ENCODE peak calls at places on chromosomes 3 and 15, in seven cellular contexts. One of them, this sample, is unnamed.
A peak's percentile ranks its signal among the peaks of the same experiment; 100 is the strongest.

GRCh38 chr3:161558256-161558655 is 61.6 kb downstream of the OTOL1 start:
- DNase-seq in stimulated activated CD4-positive, alpha-beta T cell treated with anti-CD3 and anti-CD28 coated beads, TNF-alpha, amount 100 ng/mL, for 1 hour: no peak
- DNase-seq in cardiac muscle cell: no peak
- DNase-seq in activated CD4-positive, CD25-positive, alpha-beta regulatory T cell treated with anti-CD3 and anti-CD28 coated beads, Interleukin-2, amount 50 U/mL, for 72 hours: no peak
- DNase-seq in NCI-H1417: no peak
- DNase-seq in AG04450: no peak
- DNase-seq in NCI-H2081: no peak
- DNase-seq in this sample: no peak

GRCh38 chr15:50735156-50735555 is 30.4 kb downstream of the SPPL2A start:
- DNase-seq in AG04450: no peak
- DNase-seq in NCI-H2081: no peak
- DNase-seq in stimulated activated CD4-positive, alpha-beta T cell treated with anti-CD3 and anti-CD28 coated beads, TNF-alpha, amount 100 ng/mL, for 1 hour: no peak
- DNase-seq in NCI-H1417: no peak
- DNase-seq in cardiac muscle cell: no peak
- DNase-seq in activated CD4-positive, CD25-positive, alpha-beta regulatory T cell treated with anti-CD3 and anti-CD28 coated beads, Interleukin-2, amount 50 U/mL, for 72 hours: no peak
- DNase-seq in this sample: peak; percentile 19

GRCh38 chr3:2765002-2765579 is 345.1 kb downstream of the IL5RA start:
- DNase-seq in NCI-H2081: peak; percentile 6
- DNase-seq in NCI-H1417: peak; percentile 52
- DNase-seq in activated CD4-positive, CD25-positive, alpha-beta regulatory T cell treated with anti-CD3 and anti-CD28 coated beads, Interleukin-2, amount 50 U/mL, for 72 hours: no peak
- DNase-seq in stimulated activated CD4-positive, alpha-beta T cell treated with anti-CD3 and anti-CD28 coated beads, TNF-alpha, amount 100 ng/mL, for 1 hour: no peak
- DNase-seq in AG04450: no peak
- DNase-seq in cardiac muscle cell: no peak
- DNase-seq in this sample: no peak

GRCh38 chr3:171396048-171396447 is 64.2 kb downstream of the TNIK start:
- DNase-seq in cardiac muscle cell: peak; percentile 49
- DNase-seq in stimulated activated CD4-positive, alpha-beta T cell treated with anti-CD3 and anti-CD28 coated beads, TNF-alpha, amount 100 ng/mL, for 1 hour: no peak
- DNase-seq in NCI-H1417: no peak
- DNase-seq in AG04450: no peak
- DNase-seq in activated CD4-positive, CD25-positive, alpha-beta regulatory T cell treated with anti-CD3 and anti-CD28 coated beads, Interleukin-2, amount 50 U/mL, for 72 hours: no peak
- DNase-seq in NCI-H2081: no peak
- DNase-seq in this sample: no peak

GRCh38 chr3:195208183-195208582 is 62.8 kb downstream of the XXYLT1 start:
- DNase-seq in cardiac muscle cell: no peak
- DNase-seq in stimulated activated CD4-positive, alpha-beta T cell treated with anti-CD3 and anti-CD28 coated beads, TNF-alpha, amount 100 ng/mL, for 1 hour: no peak
- DNase-seq in NCI-H1417: no peak
- DNase-seq in AG04450: no peak
- DNase-seq in NCI-H2081: no peak
- DNase-seq in activated CD4-positive, CD25-positive, alpha-beta regulatory T cell treated with anti-CD3 and anti-CD28 coated beads, Interleukin-2, amount 50 U/mL, for 72 hours: no peak
- DNase-seq in this sample: no peak

GRCh38 chr3:138113309-138113708 is 2.1 kb downstream of the DZIP1L start:
- DNase-seq in AG04450: no peak
- DNase-seq in NCI-H2081: peak; percentile 22
- DNase-seq in cardiac muscle cell: no peak
- DNase-seq in NCI-H1417: no peak
- DNase-seq in stimulated activated CD4-positive, alpha-beta T cell treated with anti-CD3 and anti-CD28 coated beads, TNF-alpha, amount 100 ng/mL, for 1 hour: no peak
- DNase-seq in activated CD4-positive, CD25-positive, alpha-beta regulatory T cell treated with anti-CD3 and anti-CD28 coated beads, Interleukin-2, amount 50 U/mL, for 72 hours: no peak
- DNase-seq in this sample: no peak

GRCh38 chr15:58189148-58189811 is 51.1 kb downstream of the AQP9 start:
- DNase-seq in NCI-H1417: no peak
- DNase-seq in activated CD4-positive, CD25-positive, alpha-beta regulatory T cell treated with anti-CD3 and anti-CD28 coated beads, Interleukin-2, amount 50 U/mL, for 72 hours: no peak
- DNase-seq in AG04450: no peak
- DNase-seq in NCI-H2081: no peak
- DNase-seq in stimulated activated CD4-positive, alpha-beta T cell treated with anti-CD3 and anti-CD28 coated beads, TNF-alpha, amount 100 ng/mL, for 1 hour: no peak
- DNase-seq in cardiac muscle cell: no peak
- DNase-seq in this sample: no peak

GRCh38 chr3:179449621-179450020 is 1.6 kb downstream of the GNB4 start:
- DNase-seq in stimulated activated CD4-positive, alpha-beta T cell treated with anti-CD3 and anti-CD28 coated beads, TNF-alpha, amount 100 ng/mL, for 1 hour: no peak
- DNase-seq in cardiac muscle cell: peak; percentile 19
- DNase-seq in activated CD4-positive, CD25-positive, alpha-beta regulatory T cell treated with anti-CD3 and anti-CD28 coated beads, Interleukin-2, amount 50 U/mL, for 72 hours: no peak
- DNase-seq in NCI-H1417: no peak
- DNase-seq in NCI-H2081: no peak
- DNase-seq in AG04450: no peak
- DNase-seq in this sample: no peak

GRCh38 chr3:149090907-149091306 is 4.6 kb upstream of the HLTF start:
- DNase-seq in NCI-H1417: no peak
- DNase-seq in cardiac muscle cell: no peak
- DNase-seq in stimulated activated CD4-positive, alpha-beta T cell treated with anti-CD3 and anti-CD28 coated beads, TNF-alpha, amount 100 ng/mL, for 1 hour: no peak
- DNase-seq in activated CD4-positive, CD25-positive, alpha-beta regulatory T cell treated with anti-CD3 and anti-CD28 coated beads, Interleukin-2, amount 50 U/mL, for 72 hours: no peak
- DNase-seq in NCI-H2081: no peak
- DNase-seq in AG04450: no peak
- DNase-seq in this sample: no peak

GRCh38 chr3:133928136-133928893 is 32.6 kb upstream of the RAB6B start:
- DNase-seq in stimulated activated CD4-positive, alpha-beta T cell treated with anti-CD3 and anti-CD28 coated beads, TNF-alpha, amount 100 ng/mL, for 1 hour: no peak
- DNase-seq in cardiac muscle cell: no peak
- DNase-seq in AG04450: no peak
- DNase-seq in NCI-H1417: no peak
- DNase-seq in NCI-H2081: no peak
- DNase-seq in activated CD4-positive, CD25-positive, alpha-beta regulatory T cell treated with anti-CD3 and anti-CD28 coated beads, Interleukin-2, amount 50 U/mL, for 72 hours: no peak
- DNase-seq in this sample: no peak

GRCh38 chr15:90001062-90001682 is at the start of gene ZNF710:
- DNase-seq in AG04450: no peak
- DNase-seq in activated CD4-positive, CD25-positive, alpha-beta regulatory T cell treated with anti-CD3 and anti-CD28 coated beads, Interleukin-2, amount 50 U/mL, for 72 hours: peak; percentile 55
- DNase-seq in cardiac muscle cell: peak; percentile 80
- DNase-seq in stimulated activated CD4-positive, alpha-beta T cell treated with anti-CD3 and anti-CD28 coated beads, TNF-alpha, amount 100 ng/mL, for 1 hour: no peak
- DNase-seq in NCI-H1417: peak; percentile 33
- DNase-seq in NCI-H2081: no peak
- DNase-seq in this sample: peak; percentile 79

GRCh38 chr3:184911570-184911969 is 99.6 kb downstream of the VPS8 start:
- DNase-seq in NCI-H1417: no peak
- DNase-seq in AG04450: no peak
- DNase-seq in cardiac muscle cell: no peak
- DNase-seq in activated CD4-positive, CD25-positive, alpha-beta regulatory T cell treated with anti-CD3 and anti-CD28 coated beads, Interleukin-2, amount 50 U/mL, for 72 hours: no peak
- DNase-seq in NCI-H2081: no peak
- DNase-seq in stimulated activated CD4-positive, alpha-beta T cell treated with anti-CD3 and anti-CD28 coated beads, TNF-alpha, amount 100 ng/mL, for 1 hour: no peak
- DNase-seq in this sample: no peak

GRCh38 chr15:67133738-67134576 is 68.6 kb downstream of the SMAD3 start:
- DNase-seq in activated CD4-positive, CD25-positive, alpha-beta regulatory T cell treated with anti-CD3 and anti-CD28 coated beads, Interleukin-2, amount 50 U/mL, for 72 hours: peak; percentile 51
- DNase-seq in AG04450: no peak
- DNase-seq in NCI-H1417: no peak
- DNase-seq in NCI-H2081: no peak
- DNase-seq in stimulated activated CD4-positive, alpha-beta T cell treated with anti-CD3 and anti-CD28 coated beads, TNF-alpha, amount 100 ng/mL, for 1 hour: peak; percentile 20
- DNase-seq in cardiac muscle cell: peak; percentile 49
- DNase-seq in this sample: no peak

GRCh38 chr3:168088106-168088722 is 7.5 kb downstream of the GOLIM4 start:
- DNase-seq in activated CD4-positive, CD25-positive, alpha-beta regulatory T cell treated with anti-CD3 and anti-CD28 coated beads, Interleukin-2, amount 50 U/mL, for 72 hours: no peak
- DNase-seq in stimulated activated CD4-positive, alpha-beta T cell treated with anti-CD3 and anti-CD28 coated beads, TNF-alpha, amount 100 ng/mL, for 1 hour: no peak
- DNase-seq in NCI-H1417: no peak
- DNase-seq in NCI-H2081: no peak
- DNase-seq in AG04450: no peak
- DNase-seq in cardiac muscle cell: no peak
- DNase-seq in this sample: no peak

GRCh38 chr3:106824856-106825255 is 552.4 kb upstream of the CCDC54 start:
- DNase-seq in NCI-H2081: no peak
- DNase-seq in cardiac muscle cell: peak; percentile 58
- DNase-seq in AG04450: peak; percentile 8
- DNase-seq in activated CD4-positive, CD25-positive, alpha-beta regulatory T cell treated with anti-CD3 and anti-CD28 coated beads, Interleukin-2, amount 50 U/mL, for 72 hours: no peak
- DNase-seq in stimulated activated CD4-positive, alpha-beta T cell treated with anti-CD3 and anti-CD28 coated beads, TNF-alpha, amount 100 ng/mL, for 1 hour: no peak
- DNase-seq in NCI-H1417: no peak
- DNase-seq in this sample: peak; percentile 40

GRCh38 chr3:23944861-23945652 is at the start of gene NR1D2:
- DNase-seq in NCI-H1417: peak; percentile 53
- DNase-seq in stimulated activated CD4-positive, alpha-beta T cell treated with anti-CD3 and anti-CD28 coated beads, TNF-alpha, amount 100 ng/mL, for 1 hour: peak; percentile 64
- DNase-seq in activated CD4-positive, CD25-positive, alpha-beta regulatory T cell treated with anti-CD3 and anti-CD28 coated beads, Interleukin-2, amount 50 U/mL, for 72 hours: peak; percentile 83
- DNase-seq in AG04450: peak; percentile 34
- DNase-seq in cardiac muscle cell: peak; percentile 87
- DNase-seq in NCI-H2081: peak; percentile 80
- DNase-seq in this sample: peak; percentile 88

GRCh38 chr3:49278548-49278947 is 1.5 kb upstream of the C3orf62 start:
- DNase-seq in NCI-H2081: no peak
- DNase-seq in AG04450: no peak
- DNase-seq in cardiac muscle cell: no peak
- DNase-seq in NCI-H1417: no peak
- DNase-seq in activated CD4-positive, CD25-positive, alpha-beta regulatory T cell treated with anti-CD3 and anti-CD28 coated beads, Interleukin-2, amount 50 U/mL, for 72 hours: no peak
- DNase-seq in stimulated activated CD4-positive, alpha-beta T cell treated with anti-CD3 and anti-CD28 coated beads, TNF-alpha, amount 100 ng/mL, for 1 hour: no peak
- DNase-seq in this sample: no peak

GRCh38 chr3:164375538-164375937 is 702.8 kb downstream of the SI start:
- DNase-seq in stimulated activated CD4-positive, alpha-beta T cell treated with anti-CD3 and anti-CD28 coated beads, TNF-alpha, amount 100 ng/mL, for 1 hour: no peak
- DNase-seq in NCI-H2081: no peak
- DNase-seq in NCI-H1417: no peak
- DNase-seq in AG04450: no peak
- DNase-seq in cardiac muscle cell: no peak
- DNase-seq in activated CD4-positive, CD25-positive, alpha-beta regulatory T cell treated with anti-CD3 and anti-CD28 coated beads, Interleukin-2, amount 50 U/mL, for 72 hours: no peak
- DNase-seq in this sample: no peak

GRCh38 chr3:195150194-195151118 is 120.5 kb downstream of the XXYLT1 start:
- DNase-seq in NCI-H1417: peak; percentile 81
- DNase-seq in NCI-H2081: peak; percentile 19
- DNase-seq in cardiac muscle cell: peak; percentile 93
- DNase-seq in stimulated activated CD4-positive, alpha-beta T cell treated with anti-CD3 and anti-CD28 coated beads, TNF-alpha, amount 100 ng/mL, for 1 hour: no peak
- DNase-seq in activated CD4-positive, CD25-positive, alpha-beta regulatory T cell treated with anti-CD3 and anti-CD28 coated beads, Interleukin-2, amount 50 U/mL, for 72 hours: no peak
- DNase-seq in AG04450: no peak
- DNase-seq in this sample: peak; percentile 59

GRCh38 chr15:71596672-71597071 is 213.7 kb upstream of the NR2E3 start:
- DNase-seq in cardiac muscle cell: peak; percentile 62
- DNase-seq in stimulated activated CD4-positive, alpha-beta T cell treated with anti-CD3 and anti-CD28 coated beads, TNF-alpha, amount 100 ng/mL, for 1 hour: no peak
- DNase-seq in NCI-H2081: no peak
- DNase-seq in AG04450: no peak
- DNase-seq in NCI-H1417: no peak
- DNase-seq in activated CD4-positive, CD25-positive, alpha-beta regulatory T cell treated with anti-CD3 and anti-CD28 coated beads, Interleukin-2, amount 50 U/mL, for 72 hours: no peak
- DNase-seq in this sample: peak; percentile 48

GRCh38 chr3:196947860-196948441 is 5.6 kb upstream of the NCBP2 start:
- DNase-seq in cardiac muscle cell: no peak
- DNase-seq in activated CD4-positive, CD25-positive, alpha-beta regulatory T cell treated with anti-CD3 and anti-CD28 coated beads, Interleukin-2, amount 50 U/mL, for 72 hours: no peak
- DNase-seq in NCI-H1417: no peak
- DNase-seq in stimulated activated CD4-positive, alpha-beta T cell treated with anti-CD3 and anti-CD28 coated beads, TNF-alpha, amount 100 ng/mL, for 1 hour: no peak
- DNase-seq in NCI-H2081: no peak
- DNase-seq in AG04450: no peak
- DNase-seq in this sample: no peak

GRCh38 chr3:8201011-8201410 is 300.6 kb upstream of the LMCD1 start:
- DNase-seq in NCI-H1417: no peak
- DNase-seq in stimulated activated CD4-positive, alpha-beta T cell treated with anti-CD3 and anti-CD28 coated beads, TNF-alpha, amount 100 ng/mL, for 1 hour: no peak
- DNase-seq in NCI-H2081: peak; percentile 5
- DNase-seq in activated CD4-positive, CD25-positive, alpha-beta regulatory T cell treated with anti-CD3 and anti-CD28 coated beads, Interleukin-2, amount 50 U/mL, for 72 hours: no peak
- DNase-seq in AG04450: no peak
- DNase-seq in cardiac muscle cell: no peak
- DNase-seq in this sample: no peak

GRCh38 chr15:60790641-60791040 is 311.7 kb upstream of the ICE2 start:
- DNase-seq in NCI-H2081: no peak
- DNase-seq in AG04450: no peak
- DNase-seq in NCI-H1417: no peak
- DNase-seq in stimulated activated CD4-positive, alpha-beta T cell treated with anti-CD3 and anti-CD28 coated beads, TNF-alpha, amount 100 ng/mL, for 1 hour: no peak
- DNase-seq in activated CD4-positive, CD25-positive, alpha-beta regulatory T cell treated with anti-CD3 and anti-CD28 coated beads, Interleukin-2, amount 50 U/mL, for 72 hours: no peak
- DNase-seq in cardiac muscle cell: no peak
- DNase-seq in this sample: no peak

GRCh38 chr3:18335202-18335601 is 89.9 kb downstream of the SATB1 start:
- DNase-seq in NCI-H2081: no peak
- DNase-seq in NCI-H1417: no peak
- DNase-seq in cardiac muscle cell: no peak
- DNase-seq in stimulated activated CD4-positive, alpha-beta T cell treated with anti-CD3 and anti-CD28 coated beads, TNF-alpha, amount 100 ng/mL, for 1 hour: no peak
- DNase-seq in activated CD4-positive, CD25-positive, alpha-beta regulatory T cell treated with anti-CD3 and anti-CD28 coated beads, Interleukin-2, amount 50 U/mL, for 72 hours: no peak
- DNase-seq in AG04450: no peak
- DNase-seq in this sample: no peak

GRCh38 chr3:11705049-11705448 is 61.3 kb upstream of the VGLL4 start:
- DNase-seq in NCI-H1417: no peak
- DNase-seq in NCI-H2081: no peak
- DNase-seq in AG04450: no peak
- DNase-seq in stimulated activated CD4-positive, alpha-beta T cell treated with anti-CD3 and anti-CD28 coated beads, TNF-alpha, amount 100 ng/mL, for 1 hour: no peak
- DNase-seq in activated CD4-positive, CD25-positive, alpha-beta regulatory T cell treated with anti-CD3 and anti-CD28 coated beads, Interleukin-2, amount 50 U/mL, for 72 hours: no peak
- DNase-seq in cardiac muscle cell: peak; percentile 30
- DNase-seq in this sample: no peak

GRCh38 chr3:46416134-46417119 is 9.4 kb downstream of the CCRL2 start:
- DNase-seq in AG04450: no peak
- DNase-seq in NCI-H2081: peak; percentile 47
- DNase-seq in cardiac muscle cell: no peak
- DNase-seq in NCI-H1417: no peak
- DNase-seq in stimulated activated CD4-positive, alpha-beta T cell treated with anti-CD3 and anti-CD28 coated beads, TNF-alpha, amount 100 ng/mL, for 1 hour: no peak
- DNase-seq in activated CD4-positive, CD25-positive, alpha-beta regulatory T cell treated with anti-CD3 and anti-CD28 coated beads, Interleukin-2, amount 50 U/mL, for 72 hours: no peak
- DNase-seq in this sample: no peak

GRCh38 chr15:66072616-66073361 is 180.8 kb downstream of the MEGF11 start:
- DNase-seq in NCI-H1417: no peak
- DNase-seq in activated CD4-positive, CD25-positive, alpha-beta regulatory T cell treated with anti-CD3 and anti-CD28 coated beads, Interleukin-2, amount 50 U/mL, for 72 hours: no peak
- DNase-seq in AG04450: no peak
- DNase-seq in stimulated activated CD4-positive, alpha-beta T cell treated with anti-CD3 and anti-CD28 coated beads, TNF-alpha, amount 100 ng/mL, for 1 hour: no peak
- DNase-seq in NCI-H2081: no peak
- DNase-seq in cardiac muscle cell: peak; percentile 43
- DNase-seq in this sample: no peak

GRCh38 chr3:8452112-8452511 is 49.5 kb upstream of the LMCD1 start:
- DNase-seq in NCI-H1417: no peak
- DNase-seq in stimulated activated CD4-positive, alpha-beta T cell treated with anti-CD3 and anti-CD28 coated beads, TNF-alpha, amount 100 ng/mL, for 1 hour: no peak
- DNase-seq in AG04450: no peak
- DNase-seq in cardiac muscle cell: no peak
- DNase-seq in NCI-H2081: no peak
- DNase-seq in activated CD4-positive, CD25-positive, alpha-beta regulatory T cell treated with anti-CD3 and anti-CD28 coated beads, Interleukin-2, amount 50 U/mL, for 72 hours: no peak
- DNase-seq in this sample: no peak

GRCh38 chr3:56792201-56792600 is 9.5 kb downstream of the ARHGEF3 start:
- DNase-seq in NCI-H2081: no peak
- DNase-seq in activated CD4-positive, CD25-positive, alpha-beta regulatory T cell treated with anti-CD3 and anti-CD28 coated beads, Interleukin-2, amount 50 U/mL, for 72 hours: no peak
- DNase-seq in stimulated activated CD4-positive, alpha-beta T cell treated with anti-CD3 and anti-CD28 coated beads, TNF-alpha, amount 100 ng/mL, for 1 hour: no peak
- DNase-seq in NCI-H1417: no peak
- DNase-seq in AG04450: no peak
- DNase-seq in cardiac muscle cell: no peak
- DNase-seq in this sample: no peak

GRCh38 chr3:171176244-171176925 is 149.9 kb upstream of the SLC2A2 start:
- DNase-seq in activated CD4-positive, CD25-positive, alpha-beta regulatory T cell treated with anti-CD3 and anti-CD28 coated beads, Interleukin-2, amount 50 U/mL, for 72 hours: no peak
- DNase-seq in AG04450: no peak
- DNase-seq in NCI-H2081: no peak
- DNase-seq in cardiac muscle cell: no peak
- DNase-seq in stimulated activated CD4-positive, alpha-beta T cell treated with anti-CD3 and anti-CD28 coated beads, TNF-alpha, amount 100 ng/mL, for 1 hour: no peak
- DNase-seq in NCI-H1417: no peak
- DNase-seq in this sample: no peak

GRCh38 chr15:90988249-90988648 is 6.1 kb downstream of the PRC1 start:
- DNase-seq in NCI-H2081: no peak
- DNase-seq in cardiac muscle cell: peak; percentile 27
- DNase-seq in stimulated activated CD4-positive, alpha-beta T cell treated with anti-CD3 and anti-CD28 coated beads, TNF-alpha, amount 100 ng/mL, for 1 hour: no peak
- DNase-seq in AG04450: no peak
- DNase-seq in activated CD4-positive, CD25-positive, alpha-beta regulatory T cell treated with anti-CD3 and anti-CD28 coated beads, Interleukin-2, amount 50 U/mL, for 72 hours: no peak
- DNase-seq in NCI-H1417: no peak
- DNase-seq in this sample: no peak

GRCh38 chr15:71788646-71789579 is 21.4 kb upstream of the NR2E3 start:
- DNase-seq in NCI-H1417: no peak
- DNase-seq in activated CD4-positive, CD25-positive, alpha-beta regulatory T cell treated with anti-CD3 and anti-CD28 coated beads, Interleukin-2, amount 50 U/mL, for 72 hours: no peak
- DNase-seq in AG04450: no peak
- DNase-seq in stimulated activated CD4-positive, alpha-beta T cell treated with anti-CD3 and anti-CD28 coated beads, TNF-alpha, amount 100 ng/mL, for 1 hour: no peak
- DNase-seq in cardiac muscle cell: peak; percentile 21
- DNase-seq in NCI-H2081: no peak
- DNase-seq in this sample: no peak

GRCh38 chr3:129261850-129262249 is 12.4 kb downstream of the COPG1 start:
- DNase-seq in stimulated activated CD4-positive, alpha-beta T cell treated with anti-CD3 and anti-CD28 coated beads, TNF-alpha, amount 100 ng/mL, for 1 hour: no peak
- DNase-seq in activated CD4-positive, CD25-positive, alpha-beta regulatory T cell treated with anti-CD3 and anti-CD28 coated beads, Interleukin-2, amount 50 U/mL, for 72 hours: no peak
- DNase-seq in NCI-H2081: no peak
- DNase-seq in AG04450: no peak
- DNase-seq in cardiac muscle cell: no peak
- DNase-seq in NCI-H1417: no peak
- DNase-seq in this sample: no peak

GRCh38 chr3:38049358-38050126 is 10.5 kb downstream of the DLEC1 start:
- DNase-seq in NCI-H2081: no peak
- DNase-seq in activated CD4-positive, CD25-positive, alpha-beta regulatory T cell treated with anti-CD3 and anti-CD28 coated beads, Interleukin-2, amount 50 U/mL, for 72 hours: no peak
- DNase-seq in cardiac muscle cell: peak; percentile 25
- DNase-seq in AG04450: no peak
- DNase-seq in stimulated activated CD4-positive, alpha-beta T cell treated with anti-CD3 and anti-CD28 coated beads, TNF-alpha, amount 100 ng/mL, for 1 hour: no peak
- DNase-seq in NCI-H1417: no peak
- DNase-seq in this sample: no peak

GRCh38 chr3:190261740-190262139 is 60.5 kb downstream of the CLDN1 start:
- DNase-seq in stimulated activated CD4-positive, alpha-beta T cell treated with anti-CD3 and anti-CD28 coated beads, TNF-alpha, amount 100 ng/mL, for 1 hour: no peak
- DNase-seq in cardiac muscle cell: no peak
- DNase-seq in NCI-H2081: no peak
- DNase-seq in NCI-H1417: no peak
- DNase-seq in AG04450: no peak
- DNase-seq in activated CD4-positive, CD25-positive, alpha-beta regulatory T cell treated with anti-CD3 and anti-CD28 coated beads, Interleukin-2, amount 50 U/mL, for 72 hours: no peak
- DNase-seq in this sample: no peak

GRCh38 chr3:35549690-35550089 is 89.6 kb upstream of the ARPP21 start:
- DNase-seq in stimulated activated CD4-positive, alpha-beta T cell treated with anti-CD3 and anti-CD28 coated beads, TNF-alpha, amount 100 ng/mL, for 1 hour: no peak
- DNase-seq in activated CD4-positive, CD25-positive, alpha-beta regulatory T cell treated with anti-CD3 and anti-CD28 coated beads, Interleukin-2, amount 50 U/mL, for 72 hours: no peak
- DNase-seq in AG04450: no peak
- DNase-seq in NCI-H2081: no peak
- DNase-seq in cardiac muscle cell: peak; percentile 15
- DNase-seq in NCI-H1417: no peak
- DNase-seq in this sample: no peak

GRCh38 chr15:57662802-57663201 is 43.7 kb upstream of the POLR2M start:
- DNase-seq in cardiac muscle cell: no peak
- DNase-seq in NCI-H1417: no peak
- DNase-seq in NCI-H2081: no peak
- DNase-seq in AG04450: no peak
- DNase-seq in stimulated activated CD4-positive, alpha-beta T cell treated with anti-CD3 and anti-CD28 coated beads, TNF-alpha, amount 100 ng/mL, for 1 hour: no peak
- DNase-seq in activated CD4-positive, CD25-positive, alpha-beta regulatory T cell treated with anti-CD3 and anti-CD28 coated beads, Interleukin-2, amount 50 U/mL, for 72 hours: no peak
- DNase-seq in this sample: no peak

GRCh38 chr15:83012038-83012490 is 625 bp upstream of the C15orf40 start:
- DNase-seq in cardiac muscle cell: no peak
- DNase-seq in NCI-H1417: no peak
- DNase-seq in activated CD4-positive, CD25-positive, alpha-beta regulatory T cell treated with anti-CD3 and anti-CD28 coated beads, Interleukin-2, amount 50 U/mL, for 72 hours: no peak
- DNase-seq in stimulated activated CD4-positive, alpha-beta T cell treated with anti-CD3 and anti-CD28 coated beads, TNF-alpha, amount 100 ng/mL, for 1 hour: no peak
- DNase-seq in NCI-H2081: no peak
- DNase-seq in AG04450: no peak
- DNase-seq in this sample: no peak

This sample was measured in globus pallidus.